ENCODE peak calls at places on chromosomes 3 and 15, in four cellular contexts. J is colonic mucosa, T is dorsolateral prefrontal cortex, D is heart right ventricle. S is an unnamed sample.

GRCh38 chr15:84748274-84749110 is at the start of gene ZNF592:
- DNase-seq in J (peak), T (peak), D (peak), S (no peak)

GRCh38 chr15:54640874-54641273 is 555.9 kb downstream of the RSL24D1 start:
- DNase-seq in J (peak), T (no peak), D (no peak), S (no peak)

GRCh38 chr3:14810070-14810732 is 8.6 kb upstream of the FGD5 start:
- DNase-seq in J (no peak), T (peak), D (peak), S (no peak)

GRCh38 chr15:62119224-62119925 is 45.7 kb downstream of the C2CD4B start:
- DNase-seq in J (no peak), T (no peak), D (peak), S (no peak)

GRCh38 chr3:66603161-66603611 is 102.4 kb upstream of the LRIG1 start:
- DNase-seq in J (no peak), T (no peak), D (no peak), S (no peak)

GRCh38 chr15:93072011-93072410 is 17.0 kb downstream of the RGMA start:
- DNase-seq in J (no peak), T (no peak), D (no peak), S (no peak)

GRCh38 chr15:42141795-42142667 is 14.4 kb downstream of the PLA2G4F start:
- DNase-seq in J (no peak), T (no peak), D (no peak), S (no peak)

GRCh38 chr15:39691229-39691628 is 91.4 kb downstream of the FSIP1 start:
- DNase-seq in J (no peak), T (peak), D (no peak), S (no peak)

GRCh38 chr3:189941679-189942078 is 179.0 kb downstream of the P3H2 start:
- DNase-seq in J (no peak), T (no peak), D (no peak), S (no peak)

GRCh38 chr15:83842281-83842680 is 188.4 kb downstream of the ADAMTSL3 start:
- DNase-seq in J (no peak), T (no peak), D (no peak), S (no peak)

GRCh38 chr3:72200332-72200731 is 415.4 kb upstream of the PROK2 start:
- DNase-seq in J (no peak), T (no peak), D (no peak), S (no peak)

GRCh38 chr3:192850501-192850981 is 67.1 kb downstream of the MB21D2 start:
- DNase-seq in J (peak), T (no peak), D (no peak), S (no peak)

GRCh38 chr15:59751552-59752413 is 62.7 kb upstream of the BNIP2 start:
- DNase-seq in J (no peak), T (no peak), D (no peak), S (peak)

GRCh38 chr3:146163584-146163983 is 2.6 kb upstream of the PLOD2 start:
- DNase-seq in J (no peak), T (no peak), D (no peak), S (no peak)

GRCh38 chr3:186783070-186783730 is at the start of gene EIF4A2:
- DNase-seq in J (peak), T (peak), D (peak), S (peak)

GRCh38 chr3:124395584-124396340 is 334.5 kb upstream of the UMPS start:
- DNase-seq in J (no peak), T (no peak), D (peak), S (no peak)

GRCh38 chr3:154758109-154758868 is 321.8 kb upstream of the MME start:
- DNase-seq in J (no peak), T (no peak), D (no peak), S (peak)

GRCh38 chr3:49484471-49484870 is 14.4 kb downstream of the DAG1 start:
- DNase-seq in J (no peak), T (no peak), D (no peak), S (no peak)

GRCh38 chr3:49940667-49941249 is 808 bp downstream of the RBM6 start:
- DNase-seq in J (no peak), T (no peak), D (no peak), S (no peak)

GRCh38 chr3:107124885-107125284 is 252.4 kb upstream of the CCDC54 start:
- DNase-seq in J (no peak), T (no peak), D (peak), S (no peak)

GRCh38 chr15:69758810-69759410 is 306.3 kb downstream of the RPLP1 start:
- DNase-seq in J (peak), T (no peak), D (peak), S (no peak)

GRCh38 chr3:177478170-177478859 is 281.0 kb upstream of the TBL1XR1 start:
- DNase-seq in J (no peak), T (no peak), D (peak), S (peak)

GRCh38 chr3:149933858-149934257 is 36.8 kb downstream of the PFN2 start:
- DNase-seq in J (no peak), T (no peak), D (no peak), S (no peak)

GRCh38 chr15:54017911-54018310 is 39.7 kb downstream of the UNC13C start:
- DNase-seq in J (no peak), T (no peak), D (no peak), S (no peak)

GRCh38 chr3:64992462-64993285 is 304.9 kb upstream of the ADAMTS9 start:
- DNase-seq in J (no peak), T (no peak), D (peak), S (no peak)

DNA sequence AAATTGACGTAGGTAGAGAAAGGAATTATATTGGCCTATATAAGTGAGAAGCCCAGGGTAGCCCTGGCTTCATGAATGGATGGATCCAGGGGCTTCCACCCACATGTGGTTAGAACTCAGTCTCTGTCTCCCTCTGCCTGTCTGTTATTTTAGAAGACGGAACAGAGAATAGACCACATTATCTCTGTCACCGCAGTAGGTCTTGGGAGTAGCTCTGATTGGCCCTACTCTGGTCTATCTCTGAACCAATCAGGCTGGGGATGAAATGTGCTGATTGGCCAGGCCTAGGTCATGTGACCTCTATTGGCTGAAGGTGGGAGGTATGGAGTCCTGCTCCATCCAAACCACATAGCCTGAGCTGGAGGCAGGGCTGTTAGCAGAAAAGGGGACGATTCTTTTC is 143.0 kb upstream of the PRR23C start:
- DNase-seq in J (no peak), T (no peak), D (no peak), S (no peak)
- TF ChIP-seq CTCF in J (no peak), T (no peak), D (no peak), S (no peak)

GRCh38 chr3:170868577-170869239 is 1.3 kb downstream of the RPL22L1 start:
- DNase-seq in J (no peak), T (no peak), D (no peak), S (no peak)
- H3K4me3 ChIP-seq in J (peak), T (peak), D (peak), S (peak)

GRCh38 chr3:46076606-46077005 is 49.3 kb upstream of the XCR1 start:
- DNase-seq in J (no peak), T (no peak), D (no peak), S (no peak)
- TF ChIP-seq CTCF in J (no peak), T (no peak), D (peak), S (peak)

GRCh38 chr3:52290596-52291507 is 3.2 kb downstream of the GLYCTK start:
- DNase-seq in J (no peak), T (no peak), D (no peak), S (no peak)
- H3K4me3 ChIP-seq in J (peak), T (no peak), D (no peak), S (no peak)

GRCh38 chr3:196985954-196986885 is 17.6 kb upstream of the PIGZ start:
- DNase-seq in J (no peak), T (no peak), D (no peak), S (no peak)

GRCh38 chr3:196990654-196991053 is 22.0 kb upstream of the PIGZ start:
- DNase-seq in J (no peak), T (no peak), D (no peak), S (no peak)

GRCh38 chr3:196989721-196990262 is 21.2 kb upstream of the PIGZ start:
- DNase-seq in J (no peak), T (no peak), D (no peak), S (no peak)

GRCh38 chr3:196987022-196987421 is 18.4 kb upstream of the PIGZ start:
- DNase-seq in J (no peak), T (no peak), D (no peak), S (no peak)

DNA sequence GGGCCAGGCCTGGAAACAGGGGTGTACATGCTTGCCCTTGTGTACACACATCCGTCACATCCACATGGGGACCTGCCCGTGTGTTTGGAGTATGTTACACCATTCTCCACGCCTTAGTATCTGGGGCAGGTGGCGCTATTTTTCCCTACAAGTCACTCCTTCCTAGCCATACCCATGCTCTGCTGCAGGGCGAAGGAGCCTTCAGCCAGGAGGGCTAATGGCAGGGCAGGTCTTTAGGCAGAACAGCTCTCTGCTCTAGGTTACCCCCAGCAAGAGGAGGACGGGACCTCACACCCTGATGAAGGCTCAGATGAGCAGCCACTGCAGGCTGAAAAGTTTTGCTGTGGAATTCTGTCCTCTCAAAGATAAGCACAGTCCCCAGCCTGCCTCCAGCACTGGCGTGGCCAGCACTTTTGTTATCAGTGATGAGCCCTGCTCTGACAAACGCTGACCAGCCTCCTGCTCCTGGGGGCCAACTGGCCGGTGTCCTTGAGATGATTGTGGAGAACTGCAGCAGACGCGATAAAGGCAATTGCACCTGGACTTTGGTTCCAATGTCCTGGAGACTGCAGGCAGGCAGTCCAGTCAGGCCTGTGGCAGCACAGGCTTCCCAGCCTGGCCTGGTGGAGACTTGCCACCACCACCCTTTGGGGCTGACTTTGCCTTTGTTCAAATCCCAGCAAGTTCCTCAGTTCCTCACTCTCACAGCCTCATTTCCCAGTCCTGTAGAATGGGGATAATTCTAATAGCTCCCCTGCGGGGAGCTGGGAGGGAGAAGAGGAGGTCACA is 19.8 kb upstream of the PIGZ start:
- DNase-seq in J (peak), T (no peak), D (no peak), S (no peak)
- TF ChIP-seq CTCF in J (no peak), T (no peak), D (no peak), S (no peak)

GRCh38 chr3:120174811-120175210 is 80.6 kb upstream of the GSK3B start:
- DNase-seq in J (peak), T (no peak), D (no peak), S (no peak)

GRCh38 chr3:120177151-120177550 is 82.9 kb upstream of the GSK3B start:
- DNase-seq in J (no peak), T (no peak), D (peak), S (peak)

GRCh38 chr3:120180731-120181412 is 86.6 kb upstream of the GSK3B start:
- DNase-seq in J (no peak), T (no peak), D (no peak), S (no peak)

GRCh38 chr3:120181632-120182031 is 87.4 kb upstream of the GSK3B start:
- DNase-seq in J (no peak), T (no peak), D (no peak), S (no peak)

DNA sequence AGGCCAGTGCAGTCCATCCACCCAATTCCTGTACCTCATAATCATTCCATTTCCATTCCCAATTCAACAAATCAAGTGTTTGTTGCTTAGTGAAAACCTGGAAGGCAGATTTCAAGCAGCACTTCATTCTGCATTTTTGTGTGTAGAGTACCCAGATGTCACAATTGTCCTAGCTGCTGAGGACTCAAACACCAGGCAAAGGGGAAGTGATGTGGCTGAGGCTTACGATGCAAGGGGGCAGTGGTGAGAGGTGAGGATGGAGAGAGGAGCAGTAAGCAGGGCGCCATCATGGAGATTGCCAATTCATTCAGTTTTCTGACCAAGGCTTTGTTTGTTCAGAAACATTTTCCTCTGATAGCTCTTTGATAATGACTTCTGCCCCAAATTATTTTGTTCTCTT is 83.7 kb upstream of the GSK3B start:
- DNase-seq in J (no peak), T (no peak), D (no peak), S (no peak)
- H3K4me3 ChIP-seq in J (no peak), T (no peak), D (no peak), S (no peak)